ENCODE peak calls at places on chromosomes 4 and X, in eight cellular contexts. L is cardiac fibroblast, O is mesendoderm, H is fibroblast of lung, W is aorta, G is OCI-LY7, Q is lower lobe of right lung, R is MM.1S. U is an unnamed sample.
A peak's percentile ranks its signal among the peaks of the same experiment; 100 is the strongest.

GRCh38 chr4:40349561-40350198 is 14.5 kb downstream of the CHRNA9 start:
- DNase-seq in L (no peak), W (no peak), Q (no peak), R (no peak), O (no peak), G (peak; percentile 33), H (no peak), U (no peak)

GRCh38 chrX:66632473-66632872 is 6.4 kb downstream of the EDA2R start:
- DNase-seq in Q (no peak), H (no peak), W (no peak), O (no peak), G (no peak), L (no peak), R (no peak), U (no peak)

GRCh38 chrX:15646031-15646430 is 18.6 kb downstream of the CLTRN start:
- DNase-seq in O (no peak), Q (no peak), G (no peak), H (no peak), W (no peak), L (no peak), R (no peak), U (no peak)

GRCh38 chr4:119035941-119036737 is 99.5 kb upstream of the MYOZ2 start:
- DNase-seq in L (no peak), O (no peak), H (no peak), W (no peak), G (no peak), R (no peak), Q (no peak), U (no peak)

GRCh38 chrX:139828037-139828436 is 104.8 kb downstream of the ATP11C start:
- DNase-seq in O (no peak), W (no peak), L (no peak), Q (no peak), H (no peak), R (no peak), G (no peak), U (no peak)

GRCh38 chrX:153486163-153486562 is 8.6 kb upstream of the BGN start:
- DNase-seq in O (no peak), L (no peak), G (no peak), H (no peak), R (no peak), Q (no peak), W (no peak), U (no peak)

GRCh38 chrX:46326161-46326560 is 219.1 kb downstream of the ZNF674 start:
- DNase-seq in O (peak; percentile 75), L (peak; percentile 34), Q (no peak), H (peak; percentile 12), R (no peak), W (no peak), G (no peak), U (no peak)

GRCh38 chr4:10334506-10335028 is 122.7 kb downstream of the ZNF518B start:
- DNase-seq in H (no peak), G (no peak), Q (no peak), W (no peak), O (no peak), R (no peak), L (no peak), U (no peak)

GRCh38 chrX:149984411-149984810 is 46.1 kb upstream of the EOLA2 start:
- DNase-seq in H (no peak), R (no peak), L (no peak), O (no peak), W (no peak), G (no peak), Q (no peak), U (no peak)

GRCh38 chr4:77777135-77777777 is 41.9 kb downstream of the CNOT6L start:
- DNase-seq in H (peak; percentile 11), R (no peak), W (no peak), O (no peak), L (peak; percentile 44), Q (no peak), G (no peak), U (no peak)

GRCh38 chr4:119627267-119628190 is 1.1 kb downstream of the PDE5A start:
- DNase-seq in G (peak; percentile 67), H (peak; percentile 92), W (peak; percentile 87), Q (peak; percentile 66), O (peak; percentile 87), R (peak; percentile 80), L (peak; percentile 40), U (peak; percentile 53)

GRCh38 chrX:140157611-140158010 is 192.3 kb upstream of the CXorf66 start:
- DNase-seq in R (no peak), H (peak; percentile 12), W (no peak), Q (no peak), L (peak; percentile 34), G (no peak), O (peak; percentile 45), U (no peak)

GRCh38 chr4:115970859-115971258 is 857.4 kb upstream of the NDST4 start:
- DNase-seq in G (no peak), O (no peak), R (no peak), W (no peak), H (no peak), Q (no peak), L (no peak), U (no peak)

GRCh38 chr4:153137677-153138630 is 66.3 kb upstream of the TRIM2 start:
- DNase-seq in G (no peak), Q (no peak), H (no peak), W (no peak), L (no peak), O (no peak), R (no peak), U (no peak)

GRCh38 chr4:25938251-25939186 is 24.5 kb downstream of the SMIM20 start:
- DNase-seq in L (peak; percentile 55), H (peak; percentile 87), R (no peak), O (no peak), G (no peak), W (no peak), Q (no peak), U (no peak)

GRCh38 chr4:60345397-60345796 is 854.7 kb upstream of the ADGRL3 start:
- DNase-seq in O (no peak), R (no peak), W (no peak), Q (no peak), H (no peak), G (no peak), L (no peak), U (no peak)

GRCh38 chrX:39491548-39492297 is 606.0 kb downstream of the BCOR start:
- DNase-seq in H (no peak), L (no peak), R (peak; percentile 6), G (peak; percentile 11), Q (no peak), W (no peak), O (no peak), U (peak; percentile 51)

GRCh38 chr4:28421221-28421620 is 1560.6 kb downstream of the STIM2 start:
- DNase-seq in O (no peak), H (no peak), R (no peak), W (no peak), G (no peak), L (no peak), Q (no peak), U (no peak)

GRCh38 chr4:19399001-19399400 is 852.7 kb upstream of the SLIT2 start:
- DNase-seq in G (no peak), H (peak; percentile 54), O (no peak), W (no peak), L (peak; percentile 6), R (no peak), Q (no peak), U (no peak)

GRCh38 chrX:33725556-33726232 is 406.4 kb downstream of the FAM47A start:
- DNase-seq in R (peak; percentile 69), H (peak; percentile 47), G (no peak), Q (peak; percentile 22), O (peak; percentile 70), L (no peak), W (no peak), U (no peak)
- H3K4me3 ChIP-seq in R (peak overlapping the region; percentile 68), H (peak overlapping the region; percentile 73), G (no peak overlapping the region), Q (peak overlapping the region; percentile 40), O (no peak overlapping the region), L (no peak overlapping the region), W (peak overlapping the region; percentile 87), U (no peak overlapping the region)

DNA sequence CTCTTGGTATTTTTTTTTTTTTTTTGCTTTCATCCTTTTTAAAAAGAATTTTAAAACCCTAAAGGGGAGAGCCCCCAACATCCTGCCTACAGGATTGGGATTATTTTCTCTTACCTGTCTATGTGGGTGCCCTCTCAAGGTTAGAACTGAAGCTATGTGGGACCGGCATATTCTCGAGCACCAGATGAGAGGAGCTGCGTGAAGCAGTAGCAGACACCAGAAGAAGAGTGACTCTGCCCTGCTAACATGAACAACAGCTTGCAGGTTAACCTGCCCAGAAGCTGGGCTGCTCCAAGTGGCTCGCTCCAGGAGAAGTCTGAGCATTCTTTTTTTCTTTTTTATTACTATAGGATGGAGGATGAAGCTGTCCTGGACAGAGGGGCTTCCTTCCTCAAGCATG is 102.6 kb upstream of the SLC4A4 start:
- DNase-seq in R (no peak), H (no peak), Q (no peak), G (no peak), W (no peak), O (no peak), L (no peak), U (no peak)
- H3K4me3 ChIP-seq in R (no peak overlapping the region), H (no peak overlapping the region), Q (no peak overlapping the region), G (no peak overlapping the region), W (no peak overlapping the region), O (no peak overlapping the region), L (no peak overlapping the region), U (no peak overlapping the region)

DNA sequence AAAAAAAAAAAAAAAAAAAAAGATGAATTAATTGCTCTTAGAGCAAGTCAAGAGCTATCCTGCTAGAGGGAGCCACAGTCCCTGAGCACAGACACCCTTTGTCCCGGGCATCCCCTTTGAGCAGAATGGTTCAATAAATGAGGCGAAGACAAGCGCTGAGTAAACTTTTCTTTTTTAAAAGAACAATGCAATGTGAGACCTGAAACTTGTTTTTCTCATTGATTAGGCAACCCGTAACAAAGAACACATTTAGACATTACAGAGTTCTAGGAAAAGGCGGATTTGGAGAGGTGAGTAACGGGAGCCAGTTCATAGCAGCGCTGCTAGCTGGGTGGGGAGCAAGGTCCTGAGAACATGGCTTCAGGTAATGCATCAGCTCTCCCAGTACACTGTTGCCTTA is 46.1 kb downstream of the GRK4 start:
- DNase-seq in W (no peak), R (no peak), G (peak; percentile 29), H (peak; percentile 26), L (peak; percentile 15), O (peak; percentile 57), Q (no peak), U (no peak)
- H3K4me3 ChIP-seq in W (no peak overlapping the region), R (no peak overlapping the region), G (no peak overlapping the region), H (no peak overlapping the region), L (no peak overlapping the region), O (no peak overlapping the region), Q (no peak overlapping the region), U (no peak overlapping the region)

DNA sequence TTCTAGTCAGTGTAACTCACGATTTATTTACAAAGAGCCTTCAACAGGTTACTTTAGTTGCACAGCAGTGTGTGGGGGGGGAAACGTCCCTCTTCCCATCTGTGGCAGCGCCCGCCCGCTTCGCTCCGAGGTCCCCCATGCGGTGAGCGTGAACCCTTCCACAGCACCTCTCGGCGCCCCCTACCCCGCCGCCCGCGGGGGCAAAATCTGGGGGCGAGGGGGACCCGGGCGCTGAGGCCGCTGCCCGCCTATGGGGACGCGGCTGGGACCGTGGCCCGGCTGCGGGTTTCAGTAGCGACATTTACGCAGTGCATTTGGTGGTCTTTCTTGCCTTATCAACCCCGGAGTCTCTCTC is 6.4 kb downstream of the NKX6-1 start:
- DNase-seq in R (no peak), O (no peak), H (no peak), G (no peak), Q (no peak), L (no peak), W (no peak), U (no peak)
- H3K4me3 ChIP-seq in R (no peak overlapping the region), O (no peak overlapping the region), H (no peak overlapping the region), G (no peak overlapping the region), Q (no peak overlapping the region), L (no peak overlapping the region), W (no peak overlapping the region), U (no peak overlapping the region)